ENCODE peak calls at places on chromosomes 13 and 19, in four cellular contexts. One of them, this sample, is unnamed. For H3K4me1, the result is how much of the 10 kb centered on the place peaks cover.

GRCh38 chr13:98201178-98201577 is 24.1 kb upstream of the RNF113B start:
- DNase-seq in neural progenitor cell: no peak
- DNase-seq in naive thymus-derived CD4-positive, alpha-beta T cell: no peak
- DNase-seq in left ventricle myocardium inferior: no peak
- DNase-seq in this sample: no peak

GRCh38 chr13:33817843-33818661 is at the start of gene RFC3:
- DNase-seq in neural progenitor cell: peak
- DNase-seq in left ventricle myocardium inferior: peak
- DNase-seq in naive thymus-derived CD4-positive, alpha-beta T cell: peak
- DNase-seq in this sample: peak

GRCh38 chr13:90461398-90461797 is 886.1 kb upstream of the MIR17HG start:
- DNase-seq in left ventricle myocardium inferior: no peak
- DNase-seq in naive thymus-derived CD4-positive, alpha-beta T cell: no peak
- DNase-seq in neural progenitor cell: no peak
- DNase-seq in this sample: no peak

GRCh38 chr13:48749144-48749543 is 95.4 kb downstream of the CYSLTR2 start:
- DNase-seq in left ventricle myocardium inferior: no peak
- DNase-seq in naive thymus-derived CD4-positive, alpha-beta T cell: no peak
- DNase-seq in neural progenitor cell: no peak
- DNase-seq in this sample: no peak

GRCh38 chr19:23415561-23416191 is 20.4 kb upstream of the ZNF91 start:
- DNase-seq in naive thymus-derived CD4-positive, alpha-beta T cell: no peak
- DNase-seq in neural progenitor cell: peak
- DNase-seq in left ventricle myocardium inferior: peak
- DNase-seq in this sample: no peak

GRCh38 chr19:11539495-11540365 is 1.1 kb downstream of the CNN1 start:
- DNase-seq in left ventricle myocardium inferior: peak
- DNase-seq in naive thymus-derived CD4-positive, alpha-beta T cell: no peak
- DNase-seq in neural progenitor cell: peak
- DNase-seq in this sample: peak

GRCh38 chr13:59641758-59642157 is 522.0 kb downstream of the DIAPH3 start:
- DNase-seq in left ventricle myocardium inferior: no peak
- DNase-seq in neural progenitor cell: no peak
- DNase-seq in naive thymus-derived CD4-positive, alpha-beta T cell: no peak
- DNase-seq in this sample: no peak

GRCh38 chr13:79442706-79443105 is 36.7 kb upstream of the RBM26 start:
- DNase-seq in naive thymus-derived CD4-positive, alpha-beta T cell: no peak
- DNase-seq in left ventricle myocardium inferior: no peak
- DNase-seq in neural progenitor cell: no peak
- DNase-seq in this sample: no peak

GRCh38 chr13:34369925-34370324 is 552.0 kb downstream of the RFC3 start:
- DNase-seq in naive thymus-derived CD4-positive, alpha-beta T cell: no peak
- DNase-seq in neural progenitor cell: no peak
- DNase-seq in left ventricle myocardium inferior: no peak
- DNase-seq in this sample: no peak

GRCh38 chr13:33493672-33494365 is 208.3 kb upstream of the STARD13 start:
- DNase-seq in left ventricle myocardium inferior: no peak
- DNase-seq in neural progenitor cell: no peak
- DNase-seq in naive thymus-derived CD4-positive, alpha-beta T cell: no peak
- DNase-seq in this sample: no peak

GRCh38 chr19:48656840-48657474 is 11.0 kb upstream of the CA11 start:
- DNase-seq in neural progenitor cell: no peak
- DNase-seq in left ventricle myocardium inferior: no peak
- DNase-seq in naive thymus-derived CD4-positive, alpha-beta T cell: no peak
- DNase-seq in this sample: no peak

GRCh38 chr19:42295831-42296525 is 6.0 kb upstream of the PRR19 start:
- DNase-seq in neural progenitor cell: peak
- DNase-seq in naive thymus-derived CD4-positive, alpha-beta T cell: peak
- DNase-seq in left ventricle myocardium inferior: peak
- DNase-seq in this sample: peak

GRCh38 chr19:7751157-7751783 is 3.9 kb upstream of the CD209 start:
- DNase-seq in naive thymus-derived CD4-positive, alpha-beta T cell: no peak
- DNase-seq in neural progenitor cell: no peak
- DNase-seq in left ventricle myocardium inferior: no peak
- DNase-seq in this sample: no peak

GRCh38 chr13:106205871-106206270 is 329.6 kb downstream of the EFNB2 start:
- DNase-seq in neural progenitor cell: no peak
- DNase-seq in left ventricle myocardium inferior: no peak
- DNase-seq in naive thymus-derived CD4-positive, alpha-beta T cell: no peak
- DNase-seq in this sample: no peak

GRCh38 chr13:111519490-111520170 is 199.2 kb downstream of the TEX29 start:
- DNase-seq in left ventricle myocardium inferior: no peak
- DNase-seq in naive thymus-derived CD4-positive, alpha-beta T cell: no peak
- DNase-seq in neural progenitor cell: no peak
- DNase-seq in this sample: no peak

GRCh38 chr19:44447864-44448674 is at the start of gene ZNF229:
- DNase-seq in neural progenitor cell: peak
- DNase-seq in naive thymus-derived CD4-positive, alpha-beta T cell: peak
- DNase-seq in left ventricle myocardium inferior: peak
- DNase-seq in this sample: peak

GRCh38 chr13:110322126-110322827 is 15.2 kb downstream of the COL4A2 start:
- DNase-seq in left ventricle myocardium inferior: no peak
- DNase-seq in neural progenitor cell: no peak
- DNase-seq in naive thymus-derived CD4-positive, alpha-beta T cell: no peak
- DNase-seq in this sample: no peak

GRCh38 chr13:49733181-49733951 is 42.1 kb upstream of the EBPL start:
- DNase-seq in left ventricle myocardium inferior: no peak
- DNase-seq in naive thymus-derived CD4-positive, alpha-beta T cell: no peak
- DNase-seq in neural progenitor cell: no peak
- DNase-seq in this sample: no peak

GRCh38 chr19:13122980-13123957 is 5.2 kb downstream of the NACC1 start:
- DNase-seq in left ventricle myocardium inferior: no peak
- DNase-seq in naive thymus-derived CD4-positive, alpha-beta T cell: no peak
- DNase-seq in neural progenitor cell: no peak
- DNase-seq in this sample: no peak

GRCh38 chr19:49691243-49692101 is 556 bp downstream of the CPT1C start:
- DNase-seq in naive thymus-derived CD4-positive, alpha-beta T cell: no peak
- DNase-seq in left ventricle myocardium inferior: peak
- DNase-seq in neural progenitor cell: peak
- DNase-seq in this sample: peak

GRCh38 chr19:6018786-6019185 is 40.8 kb upstream of the RANBP3 start:
- DNase-seq in naive thymus-derived CD4-positive, alpha-beta T cell: no peak
- DNase-seq in left ventricle myocardium inferior: no peak
- DNase-seq in neural progenitor cell: peak
- DNase-seq in this sample: no peak

GRCh38 chr13:99726261-99726894 is 225.1 kb downstream of the TM9SF2 start:
- DNase-seq in left ventricle myocardium inferior: no peak
- DNase-seq in neural progenitor cell: peak
- DNase-seq in naive thymus-derived CD4-positive, alpha-beta T cell: no peak
- DNase-seq in this sample: no peak

GRCh38 chr13:33787051-33787591 is 30.8 kb upstream of the RFC3 start:
- DNase-seq in naive thymus-derived CD4-positive, alpha-beta T cell: no peak
- DNase-seq in left ventricle myocardium inferior: no peak
- DNase-seq in neural progenitor cell: no peak
- DNase-seq in this sample: no peak

GRCh38 chr19:14437578-14438140 is 4.6 kb downstream of the PKN1 start:
- DNase-seq in neural progenitor cell: no peak
- DNase-seq in naive thymus-derived CD4-positive, alpha-beta T cell: no peak
- DNase-seq in left ventricle myocardium inferior: no peak
- DNase-seq in this sample: no peak
- H3K4me1 ChIP-seq in neural progenitor cell: under half
- H3K4me1 ChIP-seq in naive thymus-derived CD4-positive, alpha-beta T cell: under half
- H3K4me1 ChIP-seq in left ventricle myocardium inferior: half or more
- H3K4me1 ChIP-seq in this sample: under half

DNA sequence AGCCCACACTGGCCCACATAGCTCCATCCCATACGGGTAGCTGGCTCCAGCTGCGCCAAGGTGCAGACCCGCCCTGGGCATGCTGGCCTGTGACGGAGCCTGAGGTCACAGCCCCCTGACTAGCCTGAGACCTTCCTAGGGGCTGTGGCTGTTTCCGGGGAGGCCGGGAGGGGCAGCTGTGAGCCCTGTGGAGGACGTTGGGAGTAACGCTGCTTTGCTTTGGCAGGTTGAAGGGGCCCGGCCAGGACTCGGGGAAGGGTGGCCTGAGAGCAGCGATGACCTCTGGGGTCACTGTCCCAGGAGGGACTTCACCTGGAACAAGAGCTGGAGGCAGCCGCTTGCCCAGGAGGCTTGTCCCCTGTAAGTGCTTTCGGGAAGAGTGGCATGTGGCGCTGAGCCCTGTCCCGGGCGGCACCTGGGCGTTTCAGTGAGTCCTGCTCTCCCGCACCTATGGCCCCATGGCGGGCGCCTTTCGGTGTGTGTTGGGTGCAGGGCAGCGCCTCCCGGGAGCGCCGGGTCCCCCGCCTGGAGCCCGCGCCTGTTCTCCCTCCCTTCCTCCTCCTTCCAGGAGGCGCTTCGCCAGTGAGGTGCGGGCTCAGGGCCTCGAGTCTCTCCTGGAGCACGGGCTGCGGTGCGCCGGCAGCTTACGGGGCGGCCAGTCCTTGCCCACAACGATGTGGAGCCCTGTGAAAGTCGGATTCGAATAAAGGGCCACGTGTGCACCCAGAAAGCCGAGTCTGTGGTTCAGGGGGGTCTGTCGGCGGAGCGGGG is 1.1 kb upstream of the FAM174C start:
- DNase-seq in left ventricle myocardium inferior: no peak
- DNase-seq in naive thymus-derived CD4-positive, alpha-beta T cell: no peak
- DNase-seq in neural progenitor cell: no peak
- DNase-seq in this sample: peak
- H3K4me1 ChIP-seq in left ventricle myocardium inferior: half or more
- H3K4me1 ChIP-seq in naive thymus-derived CD4-positive, alpha-beta T cell: half or more
- H3K4me1 ChIP-seq in neural progenitor cell: under half
- H3K4me1 ChIP-seq in this sample: half or more

GRCh38 chr19:16141043-16141442 is 2.4 kb upstream of the HSH2D start:
- DNase-seq in neural progenitor cell: no peak
- DNase-seq in left ventricle myocardium inferior: no peak
- DNase-seq in naive thymus-derived CD4-positive, alpha-beta T cell: no peak
- DNase-seq in this sample: no peak

GRCh38 chr19:16143399-16144215 is at the start of gene HSH2D:
- DNase-seq in naive thymus-derived CD4-positive, alpha-beta T cell: peak
- DNase-seq in neural progenitor cell: no peak
- DNase-seq in left ventricle myocardium inferior: peak
- DNase-seq in this sample: no peak

GRCh38 chr19:16136185-16137067 is 7.1 kb upstream of the HSH2D start:
- DNase-seq in neural progenitor cell: no peak
- DNase-seq in naive thymus-derived CD4-positive, alpha-beta T cell: no peak
- DNase-seq in left ventricle myocardium inferior: no peak
- DNase-seq in this sample: no peak

GRCh38 chr19:16142032-16142580 is 1.4 kb upstream of the HSH2D start:
- DNase-seq in neural progenitor cell: no peak
- DNase-seq in naive thymus-derived CD4-positive, alpha-beta T cell: no peak
- DNase-seq in left ventricle myocardium inferior: no peak
- DNase-seq in this sample: no peak

DNA sequence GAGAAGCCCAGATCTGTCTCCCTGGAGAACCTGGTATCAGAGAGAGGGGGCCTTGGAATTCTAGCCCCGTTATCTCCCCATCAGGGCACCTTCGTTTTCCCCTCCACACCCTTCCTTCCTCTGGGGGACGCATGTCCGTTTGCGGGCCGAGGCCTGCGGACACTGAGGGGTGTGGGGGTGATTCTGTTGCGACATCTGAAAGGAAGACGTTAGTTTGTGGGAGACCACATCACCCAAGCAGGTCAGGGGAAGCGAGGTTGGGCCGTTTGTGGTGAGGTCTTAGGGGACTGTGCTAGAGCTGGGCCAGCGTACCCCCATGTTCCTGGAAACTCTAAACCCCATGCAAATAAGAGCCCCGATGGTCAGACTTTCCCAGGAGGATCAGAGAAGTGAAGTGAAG is 3.7 kb upstream of the HSH2D start:
- DNase-seq in left ventricle myocardium inferior: no peak
- DNase-seq in neural progenitor cell: no peak
- DNase-seq in naive thymus-derived CD4-positive, alpha-beta T cell: no peak
- DNase-seq in this sample: no peak
- H3K4me1 ChIP-seq in left ventricle myocardium inferior: under half
- H3K4me1 ChIP-seq in neural progenitor cell: under half
- H3K4me1 ChIP-seq in naive thymus-derived CD4-positive, alpha-beta T cell: under half
- H3K4me1 ChIP-seq in this sample: under half

DNA sequence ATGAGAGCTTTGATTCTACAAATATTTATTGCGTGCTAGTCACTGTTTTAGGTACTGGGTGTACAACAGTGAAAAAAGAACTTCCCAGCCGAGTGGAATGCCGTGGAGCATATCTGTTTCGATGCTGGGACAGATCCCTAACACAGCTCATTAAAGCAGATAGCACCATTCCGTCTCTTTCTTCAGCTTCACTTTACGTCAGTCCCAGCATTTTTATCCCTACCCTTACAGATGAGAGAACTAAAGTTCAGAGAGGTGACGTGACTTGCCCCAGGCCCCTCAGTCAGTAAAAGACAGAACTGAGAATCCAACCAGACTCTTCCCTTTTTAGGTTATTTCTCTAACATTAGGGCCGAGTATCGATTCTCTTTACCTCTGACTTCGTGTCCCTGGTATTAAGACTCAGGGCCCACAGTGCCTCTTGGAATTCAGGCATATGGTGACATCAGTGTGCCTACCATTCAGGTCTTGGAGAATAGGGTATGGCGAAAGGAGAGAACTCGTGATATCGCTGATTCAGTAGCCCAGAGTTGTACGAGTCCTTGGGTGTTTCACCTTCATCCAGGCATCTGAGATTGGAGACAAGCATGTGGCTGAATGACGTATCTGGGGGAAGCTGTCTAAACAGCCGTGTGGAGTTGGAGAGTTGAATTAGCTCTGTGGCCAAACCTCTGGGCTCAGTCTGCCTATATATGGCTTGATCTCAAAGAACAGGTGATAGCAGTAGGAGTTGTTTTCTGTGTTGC is 27.1 kb downstream of the ACTN4 start:
- DNase-seq in neural progenitor cell: no peak
- DNase-seq in naive thymus-derived CD4-positive, alpha-beta T cell: no peak
- DNase-seq in left ventricle myocardium inferior: no peak
- DNase-seq in this sample: no peak
- H3K4me1 ChIP-seq in neural progenitor cell: under half
- H3K4me1 ChIP-seq in naive thymus-derived CD4-positive, alpha-beta T cell: under half
- H3K4me1 ChIP-seq in left ventricle myocardium inferior: half or more
- H3K4me1 ChIP-seq in this sample: under half

GRCh38 chr13:46595918-46596315 is 42.9 kb downstream of the LRCH1 start:
- DNase-seq in left ventricle myocardium inferior: no peak
- DNase-seq in neural progenitor cell: no peak
- DNase-seq in naive thymus-derived CD4-positive, alpha-beta T cell: no peak
- DNase-seq in this sample: no peak

GRCh38 chr13:46595136-46595917 is 42.4 kb downstream of the LRCH1 start:
- DNase-seq in left ventricle myocardium inferior: no peak
- DNase-seq in neural progenitor cell: no peak
- DNase-seq in naive thymus-derived CD4-positive, alpha-beta T cell: no peak
- DNase-seq in this sample: no peak

GRCh38 chr13:46593403-46593802 is 40.4 kb downstream of the LRCH1 start:
- DNase-seq in neural progenitor cell: no peak
- DNase-seq in naive thymus-derived CD4-positive, alpha-beta T cell: peak
- DNase-seq in left ventricle myocardium inferior: no peak
- DNase-seq in this sample: no peak

GRCh38 chr13:46596501-46596900 is 43.5 kb downstream of the LRCH1 start:
- DNase-seq in neural progenitor cell: no peak
- DNase-seq in left ventricle myocardium inferior: no peak
- DNase-seq in naive thymus-derived CD4-positive, alpha-beta T cell: no peak
- DNase-seq in this sample: no peak

DNA sequence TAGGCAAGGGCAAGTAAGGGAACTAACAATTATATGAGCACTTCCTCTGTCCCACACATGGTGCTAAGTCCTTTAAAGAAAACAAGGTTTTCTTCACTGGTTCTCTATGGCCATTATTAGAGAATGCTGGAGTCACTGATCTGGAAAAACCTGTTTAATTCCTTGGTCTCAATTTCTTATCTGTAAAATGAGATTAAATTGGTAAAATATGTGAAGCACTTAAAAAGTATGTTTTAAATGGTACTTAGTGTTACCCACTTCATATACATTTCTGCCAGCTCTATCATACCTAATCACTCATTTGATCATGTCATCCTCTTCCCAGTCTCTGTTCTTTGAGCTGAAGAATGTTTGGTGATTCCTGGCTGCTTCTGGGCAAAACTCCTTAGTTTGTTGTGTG is 39.4 kb downstream of the LRCH1 start:
- DNase-seq in naive thymus-derived CD4-positive, alpha-beta T cell: no peak
- DNase-seq in left ventricle myocardium inferior: no peak
- DNase-seq in neural progenitor cell: no peak
- DNase-seq in this sample: no peak
- H3K4me1 ChIP-seq in naive thymus-derived CD4-positive, alpha-beta T cell: under half
- H3K4me1 ChIP-seq in left ventricle myocardium inferior: half or more
- H3K4me1 ChIP-seq in neural progenitor cell: under half
- H3K4me1 ChIP-seq in this sample: under half

This sample was measured in uterus.